ENCODE peak calls at places on chromosomes 4 and X, in five cellular contexts. N, F, P, Q and S are unnamed samples. For H3K36me3 and H3K4me1, the result is how much of the 10 kb centered on the place peaks cover.

GRCh38 chr4:140326395-140326993 is 47.0 kb upstream of the SCOC start:
- DNase-seq in Q (peak), N (no peak), F (peak), P (no peak), S (peak)

GRCh38 chr4:120824905-120825304 is 97.6 kb downstream of the PRDM5 start:
- DNase-seq in N (no peak), F (no peak), P (no peak), Q (no peak), S (no peak)

GRCh38 chr4:83993774-83994173 is 457.9 kb downstream of the GPAT3 start:
- DNase-seq in F (no peak), P (no peak), N (no peak), Q (peak), S (no peak)

GRCh38 chr4:153222162-153222789 is 18.0 kb downstream of the TRIM2 start:
- DNase-seq in N (peak), F (peak), Q (peak), P (no peak), S (peak)

GRCh38 chr4:23775694-23776093 is 114.2 kb downstream of the PPARGC1A start:
- DNase-seq in P (no peak), F (peak), Q (no peak), N (no peak), S (no peak)

GRCh38 chrX:97065973-97066372 is 182.3 kb downstream of the RPA4 start:
- DNase-seq in P (no peak), F (no peak), N (no peak), Q (no peak), S (no peak)

GRCh38 chrX:137563681-137564651 is 2.0 kb upstream of the ZIC3 start:
- DNase-seq in Q (peak), F (no peak), N (no peak), P (no peak), S (no peak)

GRCh38 chr4:143771269-143771668 is 70.8 kb upstream of the FREM3 start:
- DNase-seq in F (no peak), Q (no peak), N (no peak), P (no peak), S (no peak)

GRCh38 chrX:8653956-8654355 is 78.0 kb downstream of the ANOS1 start:
- DNase-seq in F (no peak), Q (no peak), P (no peak), N (no peak), S (no peak)

GRCh38 chrX:45011131-45011530 is 138.1 kb downstream of the KDM6A start:
- DNase-seq in F (no peak), Q (no peak), P (no peak), N (no peak), S (no peak)

GRCh38 chr4:88807499-88807898 is 109.9 kb upstream of the NAP1L5 start:
- DNase-seq in P (no peak), Q (no peak), F (no peak), N (no peak), S (no peak)

GRCh38 chrX:144849141-144849540 is 398.2 kb upstream of the SPANXN1 start:
- DNase-seq in P (no peak), F (no peak), N (no peak), Q (no peak), S (no peak)

GRCh38 chr4:102608190-102608589 is 107.0 kb downstream of the NFKB1 start:
- DNase-seq in F (no peak), P (no peak), Q (no peak), N (no peak), S (no peak)

DNA sequence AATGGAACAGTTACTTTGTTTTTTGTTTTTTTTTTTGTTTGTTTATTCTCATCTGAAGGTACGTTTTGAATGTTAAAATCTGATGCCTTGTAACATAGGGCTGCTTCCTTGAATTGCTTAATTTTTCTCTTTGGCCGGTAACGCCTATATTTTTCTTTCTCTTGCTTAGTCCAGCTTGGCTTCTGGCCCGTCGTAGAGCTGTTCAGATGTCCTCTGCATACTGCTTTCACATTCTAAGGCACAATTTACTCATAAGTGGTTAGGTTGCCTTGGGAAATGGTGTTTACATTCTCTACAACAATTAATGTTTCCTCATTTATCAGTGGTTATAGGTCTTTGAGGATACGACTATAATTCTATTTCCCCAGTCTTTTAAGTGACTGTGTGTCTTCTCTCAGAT is 7.9 kb downstream of the NONO start:
- DNase-seq in Q (no peak), P (no peak), F (no peak), N (no peak), S (no peak)
- H3K36me3 ChIP-seq in Q (under half), P (under half), F (under half), N (under half), S (under half)

DNA sequence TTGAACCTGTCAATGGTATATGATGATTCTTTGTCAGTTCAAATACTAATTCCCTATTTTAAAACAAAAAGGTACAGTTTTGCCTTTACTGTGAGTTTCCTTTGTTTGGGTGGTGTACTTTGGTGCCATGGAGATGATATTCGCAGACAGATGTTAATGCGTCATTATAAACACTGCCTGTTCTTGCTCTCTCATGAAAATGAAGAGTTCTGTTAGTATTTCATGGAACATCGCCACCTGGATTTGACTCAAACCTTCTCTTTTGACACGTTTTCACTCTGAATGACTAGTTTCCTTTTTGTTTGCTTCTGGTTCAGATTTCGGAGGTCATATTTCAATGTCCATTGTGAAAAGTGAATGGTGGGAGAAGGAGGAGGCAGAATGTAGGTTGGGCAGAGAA is 6.9 kb upstream of the CTSO start:
- DNase-seq in N (no peak), P (no peak), Q (no peak), F (no peak), S (no peak)
- H3K27ac ChIP-seq in N (no peak), P (no peak), Q (no peak), F (no peak), S (peak)

GRCh38 chr4:76741663-76742020 is 156.3 kb downstream of the SOWAHB start:
- DNase-seq in F (no peak), N (no peak), P (no peak), Q (no peak), S (no peak)

GRCh38 chr4:76740192-76740591 is 157.8 kb downstream of the SOWAHB start:
- DNase-seq in N (no peak), Q (no peak), P (no peak), F (no peak), S (no peak)

GRCh38 chr4:76744253-76744921 is 153.6 kb downstream of the SOWAHB start:
- DNase-seq in F (no peak), N (no peak), P (no peak), Q (no peak), S (no peak)

GRCh38 chr4:76738081-76738931 is 159.6 kb downstream of the SOWAHB start:
- DNase-seq in P (no peak), F (no peak), Q (no peak), N (peak), S (no peak)

GRCh38 chr4:76740866-76741662 is 156.9 kb downstream of the SOWAHB start:
- DNase-seq in N (no peak), F (no peak), Q (no peak), P (no peak), S (no peak)
- H3K4me1 ChIP-seq in N (under half), F (under half), Q (under half), P (under half), S (under half)

DNA sequence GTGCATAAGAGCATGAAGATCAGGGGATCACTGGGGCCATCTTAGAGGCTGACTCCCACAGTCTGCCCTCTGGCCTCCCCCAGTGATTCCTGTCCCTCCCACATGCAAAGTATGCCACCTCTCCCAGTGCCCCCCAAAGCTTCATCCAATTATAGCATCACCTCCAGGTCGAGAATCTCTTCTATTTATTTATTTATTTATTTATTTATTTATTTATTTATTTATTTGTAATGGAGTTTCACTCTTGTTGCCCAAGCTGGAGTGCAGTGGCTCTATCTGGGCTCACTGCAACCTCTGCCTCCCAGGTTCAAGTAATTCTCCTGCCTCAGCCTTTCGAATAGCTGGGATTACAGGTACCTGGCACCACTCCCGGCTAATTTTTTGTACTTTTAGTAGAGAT is 50.1 kb downstream of the BCORL1 start:
- DNase-seq in N (no peak), F (no peak), P (no peak), Q (no peak), S (no peak)
- H3K36me3 ChIP-seq in N (under half), F (under half), P (under half), Q (under half), S (under half)

GRCh38 chr4:87093443-87094123 is 126.8 kb downstream of the KLHL8 start:
- DNase-seq in Q (peak), N (no peak), P (no peak), F (peak), S (no peak)

GRCh38 chr4:87089368-87089767 is 131.1 kb downstream of the KLHL8 start:
- DNase-seq in Q (no peak), P (no peak), N (no peak), F (no peak), S (no peak)

GRCh38 chr4:87090305-87090704 is 130.1 kb downstream of the KLHL8 start:
- DNase-seq in Q (no peak), N (no peak), F (no peak), P (no peak), S (no peak)

GRCh38 chr4:87088188-87088587 is 132.2 kb downstream of the KLHL8 start:
- DNase-seq in F (no peak), Q (no peak), N (no peak), P (no peak), S (no peak)

GRCh38 chr4:87092389-87093141 is 127.9 kb downstream of the KLHL8 start:
- DNase-seq in Q (no peak), P (peak), F (peak), N (peak), S (peak)
- H3K27ac ChIP-seq in Q (no peak), P (peak), F (no peak), N (no peak), S (peak)

DNA sequence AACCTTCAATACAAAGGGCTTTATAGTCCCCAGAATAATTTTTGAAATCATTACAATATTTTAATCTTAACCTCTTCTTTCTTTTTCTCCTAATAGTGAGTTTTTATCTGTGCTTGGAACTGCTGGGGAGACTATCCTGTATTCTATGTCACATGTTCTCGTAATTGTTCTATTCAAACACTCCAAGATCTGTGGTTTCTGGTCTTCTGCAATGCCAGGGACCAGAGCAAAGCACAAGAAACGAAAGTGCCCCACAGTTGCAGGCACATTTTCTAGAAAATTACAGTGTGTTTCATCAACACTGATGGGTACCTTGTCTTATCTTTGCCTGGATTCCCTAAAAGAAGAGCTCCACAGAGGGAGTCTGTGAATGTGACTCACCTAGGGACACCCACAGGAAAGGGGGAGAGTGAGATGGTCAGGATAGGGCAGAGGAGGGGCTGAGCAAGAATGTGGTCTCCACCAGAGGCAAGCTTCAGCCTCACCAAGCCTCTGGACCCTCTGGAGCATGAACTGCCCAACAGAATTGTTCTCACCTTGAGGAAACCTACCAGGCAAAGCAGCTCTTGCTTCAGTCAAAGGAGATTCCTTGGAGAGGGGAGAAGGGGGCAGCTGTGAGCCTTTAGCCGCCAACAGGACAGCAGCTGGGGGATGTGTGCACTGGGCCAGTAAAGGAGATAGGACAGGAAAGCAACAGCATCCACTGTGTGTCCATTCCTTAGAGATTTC is 25.9 kb downstream of the UNC5C start:
- DNase-seq in P (no peak), N (no peak), F (no peak), Q (no peak), S (no peak)
- H3K4me1 ChIP-seq in P (under half), N (under half), F (under half), Q (under half), S (under half)